ENCODE peak calls at places on chromosomes 3 and 15, in eight cellular contexts. One of them, this sample, is unnamed.
A peak's percentile ranks its signal among the peaks of the same experiment; 100 is the strongest.

GRCh38 chr3:99954914-99955644 is 137.4 kb downstream of the CMSS1 start:
- DNase-seq in bronchial epithelial cell: no peak
- DNase-seq in OCI-LY7: no peak
- DNase-seq in uterus: no peak
- DNase-seq in A549: no peak
- DNase-seq in astrocyte: no peak
- DNase-seq in IMR-90: no peak
- DNase-seq in astrocyte of the spinal cord: no peak
- DNase-seq in this sample: no peak

GRCh38 chr15:51112078-51112477 is 17.4 kb upstream of the TNFAIP8L3 start:
- DNase-seq in bronchial epithelial cell: no peak
- DNase-seq in uterus: no peak
- DNase-seq in OCI-LY7: no peak
- DNase-seq in astrocyte: no peak
- DNase-seq in astrocyte of the spinal cord: no peak
- DNase-seq in IMR-90: no peak
- DNase-seq in A549: no peak
- DNase-seq in this sample: no peak

GRCh38 chr3:135694142-135694541 is 271.4 kb upstream of the PPP2R3A start:
- DNase-seq in A549: no peak
- DNase-seq in uterus: no peak
- DNase-seq in astrocyte of the spinal cord: no peak
- DNase-seq in bronchial epithelial cell: no peak
- DNase-seq in IMR-90: no peak
- DNase-seq in astrocyte: no peak
- DNase-seq in OCI-LY7: no peak
- DNase-seq in this sample: no peak

GRCh38 chr3:78660958-78661357 is 1106.8 kb downstream of the ROBO1 start:
- DNase-seq in OCI-LY7: no peak
- DNase-seq in A549: no peak
- DNase-seq in uterus: peak; percentile 43
- DNase-seq in IMR-90: no peak
- DNase-seq in bronchial epithelial cell: no peak
- DNase-seq in astrocyte of the spinal cord: no peak
- DNase-seq in astrocyte: no peak
- DNase-seq in this sample: peak; percentile 67

GRCh38 chr3:134708671-134709070 is 57.8 kb upstream of the KY start:
- DNase-seq in A549: no peak
- DNase-seq in OCI-LY7: no peak
- DNase-seq in uterus: no peak
- DNase-seq in bronchial epithelial cell: peak; percentile 10
- DNase-seq in IMR-90: peak; percentile 67
- DNase-seq in astrocyte of the spinal cord: peak; percentile 16
- DNase-seq in astrocyte: peak; percentile 27
- DNase-seq in this sample: peak; percentile 34

GRCh38 chr3:100179692-100180349 is 65.5 kb upstream of the FILIP1L start:
- DNase-seq in astrocyte of the spinal cord: no peak
- DNase-seq in IMR-90: no peak
- DNase-seq in bronchial epithelial cell: no peak
- DNase-seq in astrocyte: no peak
- DNase-seq in uterus: no peak
- DNase-seq in OCI-LY7: peak; percentile 26
- DNase-seq in A549: no peak
- DNase-seq in this sample: no peak

GRCh38 chr15:48459571-48460461 is 128.6 kb downstream of the DUT start:
- DNase-seq in OCI-LY7: no peak
- DNase-seq in IMR-90: peak; percentile 79
- DNase-seq in bronchial epithelial cell: peak; percentile 34
- DNase-seq in uterus: no peak
- DNase-seq in astrocyte: peak; percentile 88
- DNase-seq in astrocyte of the spinal cord: peak; percentile 75
- DNase-seq in A549: peak; percentile 42
- DNase-seq in this sample: peak; percentile 80

GRCh38 chr15:34951993-34952392 is 17.5 kb downstream of the AQR start:
- DNase-seq in astrocyte: peak; percentile 36
- DNase-seq in astrocyte of the spinal cord: peak; percentile 5
- DNase-seq in IMR-90: no peak
- DNase-seq in A549: no peak
- DNase-seq in uterus: no peak
- DNase-seq in bronchial epithelial cell: no peak
- DNase-seq in OCI-LY7: no peak
- DNase-seq in this sample: peak; percentile 41

GRCh38 chr3:183988216-183988790 is 29.4 kb downstream of the ABCC5 start:
- DNase-seq in uterus: no peak
- DNase-seq in A549: no peak
- DNase-seq in astrocyte of the spinal cord: peak; percentile 47
- DNase-seq in IMR-90: peak; percentile 90
- DNase-seq in OCI-LY7: no peak
- DNase-seq in astrocyte: peak; percentile 72
- DNase-seq in bronchial epithelial cell: no peak
- DNase-seq in this sample: no peak

GRCh38 chr3:37779289-37780152 is 82.2 kb upstream of the CTDSPL start:
- DNase-seq in astrocyte of the spinal cord: peak; percentile 88
- DNase-seq in astrocyte: peak; percentile 64
- DNase-seq in OCI-LY7: peak; percentile 72
- DNase-seq in bronchial epithelial cell: peak; percentile 73
- DNase-seq in uterus: no peak
- DNase-seq in A549: peak; percentile 85
- DNase-seq in IMR-90: peak; percentile 82
- DNase-seq in this sample: peak; percentile 87

GRCh38 chr3:194112120-194113106 is 23.5 kb upstream of the HES1 start:
- DNase-seq in astrocyte: peak; percentile 43
- DNase-seq in bronchial epithelial cell: peak; percentile 98
- DNase-seq in IMR-90: no peak
- DNase-seq in uterus: no peak
- DNase-seq in OCI-LY7: no peak
- DNase-seq in astrocyte of the spinal cord: no peak
- DNase-seq in A549: peak; percentile 97
- DNase-seq in this sample: no peak

GRCh38 chr15:52653451-52653964 is 25.7 kb downstream of the ATOSA start:
- DNase-seq in astrocyte of the spinal cord: peak; percentile 84
- DNase-seq in astrocyte: peak; percentile 93
- DNase-seq in A549: peak; percentile 84
- DNase-seq in bronchial epithelial cell: peak; percentile 96
- DNase-seq in IMR-90: peak; percentile 85
- DNase-seq in uterus: no peak
- DNase-seq in OCI-LY7: no peak
- DNase-seq in this sample: peak; percentile 30

GRCh38 chr3:14434105-14434504 is 31.7 kb downstream of the SLC6A6 start:
- DNase-seq in astrocyte: peak; percentile 59
- DNase-seq in OCI-LY7: no peak
- DNase-seq in IMR-90: peak; percentile 65
- DNase-seq in uterus: no peak
- DNase-seq in bronchial epithelial cell: peak; percentile 37
- DNase-seq in astrocyte of the spinal cord: peak; percentile 54
- DNase-seq in A549: no peak
- DNase-seq in this sample: peak; percentile 84

GRCh38 chr3:42686832-42687650 is 1.7 kb downstream of the KLHL40 start:
- DNase-seq in astrocyte: no peak
- DNase-seq in uterus: no peak
- DNase-seq in bronchial epithelial cell: no peak
- DNase-seq in A549: no peak
- DNase-seq in IMR-90: no peak
- DNase-seq in OCI-LY7: no peak
- DNase-seq in astrocyte of the spinal cord: no peak
- DNase-seq in this sample: no peak

GRCh38 chr3:62493116-62493801 is 119.9 kb upstream of the FEZF2 start:
- DNase-seq in uterus: no peak
- DNase-seq in astrocyte of the spinal cord: no peak
- DNase-seq in IMR-90: no peak
- DNase-seq in OCI-LY7: peak; percentile 62
- DNase-seq in bronchial epithelial cell: no peak
- DNase-seq in A549: no peak
- DNase-seq in astrocyte: no peak
- DNase-seq in this sample: no peak

GRCh38 chr3:27713066-27713400 is 9.1 kb downstream of the EOMES start:
- DNase-seq in bronchial epithelial cell: no peak
- DNase-seq in OCI-LY7: no peak
- DNase-seq in astrocyte of the spinal cord: no peak
- DNase-seq in IMR-90: no peak
- DNase-seq in A549: no peak
- DNase-seq in uterus: no peak
- DNase-seq in astrocyte: no peak
- DNase-seq in this sample: peak; percentile 64

GRCh38 chr3:63387568-63387967 is 109.5 kb downstream of the SYNPR start:
- DNase-seq in astrocyte: peak; percentile 83
- DNase-seq in OCI-LY7: no peak
- DNase-seq in uterus: no peak
- DNase-seq in bronchial epithelial cell: peak; percentile 34
- DNase-seq in astrocyte of the spinal cord: peak; percentile 59
- DNase-seq in A549: no peak
- DNase-seq in IMR-90: no peak
- DNase-seq in this sample: peak; percentile 2

GRCh38 chr15:56778761-56779160 is 45.5 kb upstream of the ZNF280D start:
- DNase-seq in astrocyte of the spinal cord: no peak
- DNase-seq in astrocyte: no peak
- DNase-seq in IMR-90: no peak
- DNase-seq in bronchial epithelial cell: no peak
- DNase-seq in A549: no peak
- DNase-seq in uterus: no peak
- DNase-seq in OCI-LY7: no peak
- DNase-seq in this sample: no peak

GRCh38 chr15:56781666-56782065 is 48.4 kb upstream of the ZNF280D start:
- DNase-seq in uterus: no peak
- DNase-seq in A549: no peak
- DNase-seq in bronchial epithelial cell: no peak
- DNase-seq in astrocyte: no peak
- DNase-seq in astrocyte of the spinal cord: no peak
- DNase-seq in IMR-90: no peak
- DNase-seq in OCI-LY7: no peak
- DNase-seq in this sample: no peak

GRCh38 chr15:56783156-56783856 is 50.0 kb upstream of the ZNF280D start:
- DNase-seq in OCI-LY7: no peak
- DNase-seq in astrocyte of the spinal cord: no peak
- DNase-seq in uterus: no peak
- DNase-seq in IMR-90: no peak
- DNase-seq in A549: no peak
- DNase-seq in bronchial epithelial cell: no peak
- DNase-seq in astrocyte: no peak
- DNase-seq in this sample: no peak

GRCh38 chr15:56783857-56784661 is 50.8 kb upstream of the ZNF280D start:
- DNase-seq in astrocyte of the spinal cord: no peak
- DNase-seq in bronchial epithelial cell: no peak
- DNase-seq in uterus: no peak
- DNase-seq in IMR-90: no peak
- DNase-seq in astrocyte: no peak
- DNase-seq in A549: no peak
- DNase-seq in OCI-LY7: no peak
- DNase-seq in this sample: no peak

GRCh38 chr15:56782306-56782705 is 49.0 kb upstream of the ZNF280D start:
- DNase-seq in bronchial epithelial cell: no peak
- DNase-seq in astrocyte of the spinal cord: no peak
- DNase-seq in A549: no peak
- DNase-seq in uterus: no peak
- DNase-seq in IMR-90: no peak
- DNase-seq in astrocyte: no peak
- DNase-seq in OCI-LY7: no peak
- DNase-seq in this sample: no peak
- TF ChIP-seq CTCF in bronchial epithelial cell: no peak
- TF ChIP-seq CTCF in astrocyte of the spinal cord: no peak
- TF ChIP-seq CTCF in A549: no peak
- TF ChIP-seq CTCF in uterus: no peak
- TF ChIP-seq CTCF in IMR-90: no peak
- TF ChIP-seq CTCF in astrocyte: no peak
- TF ChIP-seq CTCF in OCI-LY7: no peak
- TF ChIP-seq CTCF in this sample: no peak

GRCh38 chr3:192408007-192408655 is 319.2 kb downstream of the FGF12 start:
- DNase-seq in OCI-LY7: no peak
- DNase-seq in IMR-90: no peak
- DNase-seq in uterus: peak; percentile 18
- DNase-seq in bronchial epithelial cell: no peak
- DNase-seq in astrocyte: peak; percentile 46
- DNase-seq in astrocyte of the spinal cord: peak; percentile 42
- DNase-seq in A549: no peak
- DNase-seq in this sample: no peak
- H3K4me3 ChIP-seq in OCI-LY7: no peak overlapping the region
- H3K4me3 ChIP-seq in IMR-90: no peak overlapping the region
- H3K4me3 ChIP-seq in uterus: peak overlapping the region; percentile 36
- H3K4me3 ChIP-seq in bronchial epithelial cell: no peak overlapping the region
- H3K4me3 ChIP-seq in astrocyte: peak overlapping the region; percentile 60
- H3K4me3 ChIP-seq in astrocyte of the spinal cord: peak overlapping the region; percentile 42
- H3K4me3 ChIP-seq in A549: peak overlapping the region; percentile 70
- H3K4me3 ChIP-seq in this sample: peak overlapping the region; percentile 11

DNA sequence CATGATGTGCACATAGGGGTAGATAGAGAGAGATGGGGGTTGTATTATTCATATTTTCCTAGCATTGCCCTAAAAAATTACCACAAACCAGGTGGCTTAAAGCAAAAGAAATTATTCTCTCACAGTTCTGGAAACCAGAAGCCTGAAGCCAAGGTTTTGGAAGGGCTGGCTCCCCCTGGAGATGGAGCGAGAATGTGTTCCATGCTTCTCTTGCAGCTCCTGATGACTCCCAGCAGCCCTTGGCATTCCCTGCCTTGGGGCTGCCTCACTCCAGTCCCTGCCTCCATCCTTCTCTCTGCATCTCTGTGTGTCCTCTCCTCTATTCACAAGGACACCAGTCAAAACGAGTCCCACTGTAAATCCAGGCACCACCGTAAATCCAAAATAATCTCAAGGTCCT is 91.5 kb upstream of the FAM174B start:
- DNase-seq in astrocyte: no peak
- DNase-seq in bronchial epithelial cell: no peak
- DNase-seq in OCI-LY7: no peak
- DNase-seq in A549: no peak
- DNase-seq in astrocyte of the spinal cord: no peak
- DNase-seq in uterus: no peak
- DNase-seq in IMR-90: no peak
- DNase-seq in this sample: no peak
- TF ChIP-seq CTCF in astrocyte: no peak
- TF ChIP-seq CTCF in bronchial epithelial cell: no peak
- TF ChIP-seq CTCF in OCI-LY7: no peak
- TF ChIP-seq CTCF in A549: no peak
- TF ChIP-seq CTCF in astrocyte of the spinal cord: no peak
- TF ChIP-seq CTCF in uterus: no peak
- TF ChIP-seq CTCF in IMR-90: no peak
- TF ChIP-seq CTCF in this sample: no peak

GRCh38 chr3:156610154-156610553 is 55.2 kb upstream of the SSR3 start:
- DNase-seq in OCI-LY7: no peak
- DNase-seq in bronchial epithelial cell: no peak
- DNase-seq in IMR-90: no peak
- DNase-seq in A549: no peak
- DNase-seq in uterus: no peak
- DNase-seq in astrocyte of the spinal cord: no peak
- DNase-seq in astrocyte: no peak
- DNase-seq in this sample: no peak

GRCh38 chr3:156608601-156609000 is 53.7 kb upstream of the SSR3 start:
- DNase-seq in astrocyte: no peak
- DNase-seq in astrocyte of the spinal cord: no peak
- DNase-seq in OCI-LY7: no peak
- DNase-seq in bronchial epithelial cell: no peak
- DNase-seq in A549: no peak
- DNase-seq in IMR-90: no peak
- DNase-seq in uterus: no peak
- DNase-seq in this sample: no peak

GRCh38 chr3:156609546-156609945 is 54.6 kb upstream of the SSR3 start:
- DNase-seq in bronchial epithelial cell: no peak
- DNase-seq in OCI-LY7: no peak
- DNase-seq in IMR-90: no peak
- DNase-seq in astrocyte of the spinal cord: no peak
- DNase-seq in astrocyte: no peak
- DNase-seq in A549: no peak
- DNase-seq in uterus: no peak
- DNase-seq in this sample: no peak

GRCh38 chr3:156606729-156607128 is 51.8 kb upstream of the SSR3 start:
- DNase-seq in IMR-90: no peak
- DNase-seq in uterus: no peak
- DNase-seq in astrocyte: no peak
- DNase-seq in bronchial epithelial cell: no peak
- DNase-seq in A549: no peak
- DNase-seq in astrocyte of the spinal cord: no peak
- DNase-seq in OCI-LY7: no peak
- DNase-seq in this sample: no peak

GRCh38 chr3:156609115-156609514 is 54.2 kb upstream of the SSR3 start:
- DNase-seq in uterus: no peak
- DNase-seq in astrocyte: no peak
- DNase-seq in A549: no peak
- DNase-seq in bronchial epithelial cell: no peak
- DNase-seq in IMR-90: no peak
- DNase-seq in OCI-LY7: no peak
- DNase-seq in astrocyte of the spinal cord: no peak
- DNase-seq in this sample: no peak
- H3K4me3 ChIP-seq in uterus: no peak overlapping the region
- H3K4me3 ChIP-seq in astrocyte: no peak overlapping the region
- H3K4me3 ChIP-seq in A549: no peak overlapping the region
- H3K4me3 ChIP-seq in bronchial epithelial cell: no peak overlapping the region
- H3K4me3 ChIP-seq in IMR-90: no peak overlapping the region
- H3K4me3 ChIP-seq in OCI-LY7: no peak overlapping the region
- H3K4me3 ChIP-seq in astrocyte of the spinal cord: no peak overlapping the region
- H3K4me3 ChIP-seq in this sample: no peak overlapping the region